ENCODE peak calls at places on chromosomes 13 and 19, in eight cellular contexts. S is NCI-H2081; Y is ELR; K is fibroblast of lung; W is NCI-H510A; P is AG08396; E is stimulated activated naive B cell treated with anti-CD40 and anti-IgM and Interleukin-4, amounts not matched to agents 10 μg/mL and 1 μg/mL and 100 μg/mL, for 72 hours; M is hypothalamus. U is an unnamed sample.

GRCh38 chr19:7734220-7735203 is 2.6 kb upstream of the CLEC4G start:
- DNase-seq in S (no peak), Y (no peak), K (peak), W (no peak), P (no peak), E (no peak), M (no peak), U (no peak)

GRCh38 chr19:49954933-49955332 is 6.0 kb downstream of the SIGLEC11 start:
- DNase-seq in S (no peak), Y (no peak), K (peak), W (no peak), P (no peak), E (no peak), M (no peak), U (no peak)

GRCh38 chr13:79393564-79394249 is 12.3 kb downstream of the RBM26 start:
- DNase-seq in S (peak), Y (no peak), K (no peak), W (no peak), P (no peak), E (peak), M (no peak), U (no peak)

GRCh38 chr19:32345261-32346207 is at the start of gene ZNF507:
- DNase-seq in S (peak), Y (peak), K (peak), W (peak), P (peak), E (peak), M (peak), U (peak)

GRCh38 chr13:34412817-34413365 is 529.2 kb upstream of the NBEA start:
- DNase-seq in S (no peak), Y (peak), K (no peak), W (no peak), P (no peak), E (no peak), M (no peak), U (no peak)

GRCh38 chr13:32039056-32039455 is 7.5 kb downstream of the FRY start:
- DNase-seq in S (no peak), Y (no peak), K (no peak), W (no peak), P (no peak), E (no peak), M (no peak), U (no peak)

GRCh38 chr19:4660993-4661392 is 9.1 kb downstream of the MYDGF start:
- DNase-seq in S (no peak), Y (no peak), K (no peak), W (no peak), P (no peak), E (no peak), M (no peak), U (no peak)

GRCh38 chr13:52738719-52739467 is 727 bp downstream of the CNMD start:
- DNase-seq in S (no peak), Y (peak), K (no peak), W (no peak), P (no peak), E (peak), M (no peak), U (no peak)

GRCh38 chr13:39226359-39226758 is 188.1 kb downstream of the NHLRC3 start:
- DNase-seq in S (no peak), Y (no peak), K (no peak), W (no peak), P (no peak), E (no peak), M (no peak), U (no peak)

GRCh38 chr19:29487432-29487831 is 38.4 kb upstream of the VSTM2B start:
- DNase-seq in S (no peak), Y (no peak), K (no peak), W (no peak), P (no peak), E (no peak), M (no peak), U (no peak)

GRCh38 chr19:22545751-22546150 is 88.4 kb upstream of the ZNF492 start:
- DNase-seq in S (peak), Y (peak), K (no peak), W (no peak), P (peak), E (no peak), M (no peak), U (peak)

GRCh38 chr19:4454952-4455738 is 2.4 kb downstream of the UBXN6 start:
- DNase-seq in S (no peak), Y (peak), K (peak), W (no peak), P (no peak), E (no peak), M (no peak), U (no peak)

GRCh38 chr19:30070198-30070969 is 128.3 kb downstream of the URI1 start:
- DNase-seq in S (no peak), Y (no peak), K (no peak), W (no peak), P (no peak), E (no peak), M (no peak), U (no peak)

GRCh38 chr19:22052644-22053013 is 345 bp downstream of the ZNF257 start:
- DNase-seq in S (no peak), Y (peak), K (no peak), W (peak), P (no peak), E (no peak), M (no peak), U (no peak)

GRCh38 chr19:50796634-50797428 is 6.6 kb downstream of the ACP4 start:
- DNase-seq in S (no peak), Y (no peak), K (no peak), W (no peak), P (no peak), E (no peak), M (no peak), U (no peak)

GRCh38 chr13:50410921-50411712 is 395.9 kb downstream of the KCNRG start:
- DNase-seq in S (no peak), Y (peak), K (peak), W (no peak), P (peak), E (no peak), M (no peak), U (peak)

GRCh38 chr13:39641645-39642044 is 13.8 kb upstream of the COG6 start:
- DNase-seq in S (no peak), Y (no peak), K (no peak), W (no peak), P (no peak), E (no peak), M (no peak), U (no peak)

GRCh38 chr13:48476674-48477073 is 56.2 kb downstream of the RCBTB2 start:
- DNase-seq in S (no peak), Y (no peak), K (no peak), W (no peak), P (no peak), E (no peak), M (no peak), U (no peak)

GRCh38 chr19:3443840-3444694 is 36.3 kb downstream of the SMIM24 start:
- DNase-seq in S (no peak), Y (no peak), K (peak), W (no peak), P (peak), E (no peak), M (no peak), U (no peak)

GRCh38 chr13:50617134-50617721 is 226.3 kb downstream of the DLEU7 start:
- DNase-seq in S (no peak), Y (peak), K (peak), W (no peak), P (no peak), E (no peak), M (no peak), U (peak)

GRCh38 chr19:33819875-33820781 is 23.5 kb downstream of the KCTD15 start:
- DNase-seq in S (no peak), Y (peak), K (peak), W (no peak), P (peak), E (peak), M (no peak), U (no peak)

GRCh38 chr13:61612192-61612591 is 196.5 kb upstream of the PCDH20 start:
- DNase-seq in S (no peak), Y (no peak), K (no peak), W (no peak), P (no peak), E (no peak), M (no peak), U (no peak)

GRCh38 chr19:9251236-9251635 is 506 bp downstream of the OR7E24 start:
- DNase-seq in S (no peak), Y (no peak), K (no peak), W (no peak), P (no peak), E (no peak), M (no peak), U (no peak)

GRCh38 chr13:104586010-104586746 is 1520.0 kb upstream of the SLC10A2 start:
- DNase-seq in S (no peak), Y (peak), K (peak), W (no peak), P (peak), E (no peak), M (no peak), U (no peak)

GRCh38 chr13:91664036-91664435 is 265.6 kb downstream of the GPC5 start:
- DNase-seq in S (no peak), Y (no peak), K (no peak), W (no peak), P (no peak), E (no peak), M (no peak), U (no peak)

GRCh38 chr19:17385878-17386611 is 8.0 kb downstream of the CCDC194 start:
- DNase-seq in S (peak), Y (peak), K (peak), W (no peak), P (peak), E (peak), M (no peak), U (peak)

GRCh38 chr13:108549989-108550388 is 79.4 kb upstream of the MYO16 start:
- DNase-seq in S (no peak), Y (no peak), K (no peak), W (no peak), P (no peak), E (no peak), M (no peak), U (no peak)

GRCh38 chr13:32164622-32165268 is 133.2 kb downstream of the FRY start:
- DNase-seq in S (peak), Y (peak), K (peak), W (peak), P (peak), E (peak), M (no peak), U (peak)

GRCh38 chr13:49497272-49497671 is 1.5 kb downstream of the PHF11 start:
- DNase-seq in S (no peak), Y (no peak), K (no peak), W (no peak), P (no peak), E (no peak), M (no peak), U (no peak)

GRCh38 chr13:46577656-46578589 is 25.0 kb downstream of the LRCH1 start:
- DNase-seq in S (no peak), Y (no peak), K (no peak), W (no peak), P (no peak), E (no peak), M (no peak), U (no peak)

GRCh38 chr19:5204212-5204611 is 136.4 kb downstream of the PTPRS start:
- DNase-seq in S (no peak), Y (no peak), K (no peak), W (no peak), P (no peak), E (no peak), M (no peak), U (no peak)

GRCh38 chr13:72023895-72024294 is 156.9 kb upstream of the DACH1 start:
- DNase-seq in S (no peak), Y (no peak), K (no peak), W (no peak), P (no peak), E (no peak), M (no peak), U (no peak)

GRCh38 chr19:3095375-3096191 is 1.4 kb downstream of the GNA11 start:
- DNase-seq in S (no peak), Y (peak), K (no peak), W (peak), P (no peak), E (no peak), M (no peak), U (no peak)

GRCh38 chr13:25241007-25241406 is 46.3 kb downstream of the MTMR6 start:
- DNase-seq in S (no peak), Y (no peak), K (no peak), W (no peak), P (no peak), E (no peak), M (no peak), U (no peak)

GRCh38 chr19:54190503-54190941 is 586 bp upstream of the TSEN34 start:
- DNase-seq in S (peak), Y (peak), K (peak), W (peak), P (peak), E (peak), M (peak), U (peak)

GRCh38 chr13:44834404-44834803 is 154.9 kb downstream of the NUFIP1 start:
- DNase-seq in S (no peak), Y (no peak), K (no peak), W (no peak), P (no peak), E (no peak), M (no peak), U (no peak)

GRCh38 chr19:40217027-40217810 is 965 bp downstream of the TTC9B start:
- DNase-seq in S (peak), Y (no peak), K (no peak), W (peak), P (no peak), E (no peak), M (no peak), U (no peak)

GRCh38 chr19:15357906-15358305 is 21.7 kb downstream of the AKAP8 start:
- DNase-seq in S (no peak), Y (no peak), K (no peak), W (no peak), P (no peak), E (no peak), M (no peak), U (no peak)

GRCh38 chr13:24887759-24888158 is 123.8 kb downstream of the RNF17 start:
- DNase-seq in S (no peak), Y (no peak), K (no peak), W (no peak), P (no peak), E (peak), M (no peak), U (no peak)

U was measured in HTR-8/SVneo.